ENCODE peak calls at places on chromosome 3, in eight cellular contexts. One of them, this sample, is unnamed.

GRCh38 chr3:16604887-16605602 is at the start of gene DAZL:
- DNase-seq in AG04449: no peak
- DNase-seq in astrocyte: no peak
- DNase-seq in NB4: no peak
- DNase-seq in AG09319: no peak
- DNase-seq in fibroblast of mammary gland: no peak
- DNase-seq in neural progenitor cell: no peak
- DNase-seq in CD8-positive, alpha-beta T cell: no peak
- DNase-seq in this sample: no peak

GRCh38 chr3:33980252-33980651 is 181.8 kb downstream of the PDCD6IP start:
- DNase-seq in AG04449: peak
- DNase-seq in astrocyte: peak
- DNase-seq in NB4: no peak
- DNase-seq in AG09319: no peak
- DNase-seq in fibroblast of mammary gland: peak
- DNase-seq in neural progenitor cell: peak
- DNase-seq in CD8-positive, alpha-beta T cell: no peak
- DNase-seq in this sample: peak

GRCh38 chr3:186400677-186401076 is 38.6 kb upstream of the DGKG start:
- DNase-seq in AG04449: no peak
- DNase-seq in astrocyte: no peak
- DNase-seq in NB4: no peak
- DNase-seq in AG09319: no peak
- DNase-seq in fibroblast of mammary gland: peak
- DNase-seq in neural progenitor cell: no peak
- DNase-seq in CD8-positive, alpha-beta T cell: no peak
- DNase-seq in this sample: no peak

GRCh38 chr3:47421741-47422649 is 41.2 kb downstream of the PTPN23 start:
- DNase-seq in AG04449: no peak
- DNase-seq in astrocyte: peak
- DNase-seq in NB4: peak
- DNase-seq in AG09319: no peak
- DNase-seq in fibroblast of mammary gland: peak
- DNase-seq in neural progenitor cell: no peak
- DNase-seq in CD8-positive, alpha-beta T cell: no peak
- DNase-seq in this sample: peak

GRCh38 chr3:3137526-3137925 is 10.8 kb downstream of the TRNT1 start:
- DNase-seq in AG04449: no peak
- DNase-seq in astrocyte: no peak
- DNase-seq in NB4: no peak
- DNase-seq in AG09319: no peak
- DNase-seq in fibroblast of mammary gland: no peak
- DNase-seq in neural progenitor cell: no peak
- DNase-seq in CD8-positive, alpha-beta T cell: no peak
- DNase-seq in this sample: no peak

GRCh38 chr3:106068795-106069194 is 200.0 kb upstream of the CBLB start:
- DNase-seq in AG04449: no peak
- DNase-seq in astrocyte: no peak
- DNase-seq in NB4: no peak
- DNase-seq in AG09319: peak
- DNase-seq in fibroblast of mammary gland: peak
- DNase-seq in neural progenitor cell: no peak
- DNase-seq in CD8-positive, alpha-beta T cell: no peak
- DNase-seq in this sample: peak

GRCh38 chr3:191499307-191500125 is 38.6 kb downstream of the PYDC2 start:
- DNase-seq in AG04449: no peak
- DNase-seq in astrocyte: peak
- DNase-seq in NB4: peak
- DNase-seq in AG09319: no peak
- DNase-seq in fibroblast of mammary gland: peak
- DNase-seq in neural progenitor cell: peak
- DNase-seq in CD8-positive, alpha-beta T cell: no peak
- DNase-seq in this sample: peak

GRCh38 chr3:97763586-97764148 is 891 bp upstream of the ARL6 start:
- DNase-seq in AG04449: no peak
- DNase-seq in astrocyte: no peak
- DNase-seq in NB4: peak
- DNase-seq in AG09319: no peak
- DNase-seq in fibroblast of mammary gland: no peak
- DNase-seq in neural progenitor cell: peak
- DNase-seq in CD8-positive, alpha-beta T cell: no peak
- DNase-seq in this sample: no peak

GRCh38 chr3:135141092-135141491 is 346.0 kb downstream of the EPHB1 start:
- DNase-seq in AG04449: no peak
- DNase-seq in astrocyte: no peak
- DNase-seq in NB4: no peak
- DNase-seq in AG09319: no peak
- DNase-seq in fibroblast of mammary gland: no peak
- DNase-seq in neural progenitor cell: no peak
- DNase-seq in CD8-positive, alpha-beta T cell: no peak
- DNase-seq in this sample: no peak

GRCh38 chr3:120244834-120245225 is 40.2 kb downstream of the GPR156 start:
- DNase-seq in AG04449: no peak
- DNase-seq in astrocyte: no peak
- DNase-seq in NB4: no peak
- DNase-seq in AG09319: no peak
- DNase-seq in fibroblast of mammary gland: no peak
- DNase-seq in neural progenitor cell: peak
- DNase-seq in CD8-positive, alpha-beta T cell: no peak
- DNase-seq in this sample: peak

GRCh38 chr3:154040283-154040682 is 80.9 kb upstream of the ARHGEF26 start:
- DNase-seq in AG04449: no peak
- DNase-seq in astrocyte: no peak
- DNase-seq in NB4: peak
- DNase-seq in AG09319: no peak
- DNase-seq in fibroblast of mammary gland: peak
- DNase-seq in neural progenitor cell: no peak
- DNase-seq in CD8-positive, alpha-beta T cell: no peak
- DNase-seq in this sample: peak
- TF ChIP-seq CTCF in AG04449: peak
- TF ChIP-seq CTCF in astrocyte: peak
- TF ChIP-seq CTCF in NB4: peak
- TF ChIP-seq CTCF in AG09319: peak
- TF ChIP-seq CTCF in fibroblast of mammary gland: peak
- TF ChIP-seq CTCF in neural progenitor cell: peak
- TF ChIP-seq CTCF in CD8-positive, alpha-beta T cell: no peak
- TF ChIP-seq CTCF in this sample: peak

GRCh38 chr3:144488927-144489326 is 517.3 kb downstream of the DIPK2A start:
- DNase-seq in AG04449: no peak
- DNase-seq in astrocyte: no peak
- DNase-seq in NB4: no peak
- DNase-seq in AG09319: no peak
- DNase-seq in fibroblast of mammary gland: no peak
- DNase-seq in neural progenitor cell: no peak
- DNase-seq in CD8-positive, alpha-beta T cell: no peak
- DNase-seq in this sample: no peak
- TF ChIP-seq CTCF in AG04449: no peak
- TF ChIP-seq CTCF in astrocyte: no peak
- TF ChIP-seq CTCF in NB4: no peak
- TF ChIP-seq CTCF in AG09319: no peak
- TF ChIP-seq CTCF in fibroblast of mammary gland: no peak
- TF ChIP-seq CTCF in neural progenitor cell: no peak
- TF ChIP-seq CTCF in CD8-positive, alpha-beta T cell: no peak
- TF ChIP-seq CTCF in this sample: no peak

GRCh38 chr3:41716391-41716910 is 245.5 kb downstream of the ULK4 start:
- DNase-seq in AG04449: no peak
- DNase-seq in astrocyte: peak
- DNase-seq in NB4: no peak
- DNase-seq in AG09319: no peak
- DNase-seq in fibroblast of mammary gland: peak
- DNase-seq in neural progenitor cell: no peak
- DNase-seq in CD8-positive, alpha-beta T cell: no peak
- DNase-seq in this sample: peak
- TF ChIP-seq CTCF in AG04449: peak
- TF ChIP-seq CTCF in astrocyte: peak
- TF ChIP-seq CTCF in NB4: no peak
- TF ChIP-seq CTCF in AG09319: peak
- TF ChIP-seq CTCF in fibroblast of mammary gland: peak
- TF ChIP-seq CTCF in neural progenitor cell: no peak
- TF ChIP-seq CTCF in CD8-positive, alpha-beta T cell: no peak
- TF ChIP-seq CTCF in this sample: peak

GRCh38 chr3:27097171-27097570 is 272.0 kb downstream of the NEK10 start:
- DNase-seq in AG04449: no peak
- DNase-seq in astrocyte: no peak
- DNase-seq in NB4: no peak
- DNase-seq in AG09319: no peak
- DNase-seq in fibroblast of mammary gland: no peak
- DNase-seq in neural progenitor cell: no peak
- DNase-seq in CD8-positive, alpha-beta T cell: no peak
- DNase-seq in this sample: no peak
- TF ChIP-seq CTCF in AG04449: no peak
- TF ChIP-seq CTCF in astrocyte: no peak
- TF ChIP-seq CTCF in NB4: no peak
- TF ChIP-seq CTCF in AG09319: no peak
- TF ChIP-seq CTCF in fibroblast of mammary gland: no peak
- TF ChIP-seq CTCF in neural progenitor cell: no peak
- TF ChIP-seq CTCF in CD8-positive, alpha-beta T cell: no peak
- TF ChIP-seq CTCF in this sample: no peak

GRCh38 chr3:57826286-57826951 is 70.3 kb downstream of the SLMAP start:
- DNase-seq in AG04449: no peak
- DNase-seq in astrocyte: no peak
- DNase-seq in NB4: peak
- DNase-seq in AG09319: peak
- DNase-seq in fibroblast of mammary gland: peak
- DNase-seq in neural progenitor cell: no peak
- DNase-seq in CD8-positive, alpha-beta T cell: no peak
- DNase-seq in this sample: peak
- TF ChIP-seq CTCF in AG04449: no peak
- TF ChIP-seq CTCF in astrocyte: no peak
- TF ChIP-seq CTCF in NB4: no peak
- TF ChIP-seq CTCF in AG09319: peak
- TF ChIP-seq CTCF in fibroblast of mammary gland: peak
- TF ChIP-seq CTCF in neural progenitor cell: no peak
- TF ChIP-seq CTCF in CD8-positive, alpha-beta T cell: no peak
- TF ChIP-seq CTCF in this sample: peak

GRCh38 chr3:52051444-52051843 is 4.9 kb downstream of the DUSP7 start:
- DNase-seq in AG04449: no peak
- DNase-seq in astrocyte: no peak
- DNase-seq in NB4: no peak
- DNase-seq in AG09319: no peak
- DNase-seq in fibroblast of mammary gland: no peak
- DNase-seq in neural progenitor cell: no peak
- DNase-seq in CD8-positive, alpha-beta T cell: no peak
- DNase-seq in this sample: no peak

GRCh38 chr3:52050571-52050970 is 5.8 kb downstream of the DUSP7 start:
- DNase-seq in AG04449: no peak
- DNase-seq in astrocyte: no peak
- DNase-seq in NB4: no peak
- DNase-seq in AG09319: no peak
- DNase-seq in fibroblast of mammary gland: no peak
- DNase-seq in neural progenitor cell: no peak
- DNase-seq in CD8-positive, alpha-beta T cell: no peak
- DNase-seq in this sample: no peak

GRCh38 chr3:52054689-52055511 is 1.5 kb downstream of the DUSP7 start:
- DNase-seq in AG04449: no peak
- DNase-seq in astrocyte: no peak
- DNase-seq in NB4: peak
- DNase-seq in AG09319: no peak
- DNase-seq in fibroblast of mammary gland: no peak
- DNase-seq in neural progenitor cell: peak
- DNase-seq in CD8-positive, alpha-beta T cell: peak
- DNase-seq in this sample: no peak

GRCh38 chr3:52053307-52054304 is 2.8 kb downstream of the DUSP7 start:
- DNase-seq in AG04449: no peak
- DNase-seq in astrocyte: no peak
- DNase-seq in NB4: peak
- DNase-seq in AG09319: no peak
- DNase-seq in fibroblast of mammary gland: peak
- DNase-seq in neural progenitor cell: peak
- DNase-seq in CD8-positive, alpha-beta T cell: peak
- DNase-seq in this sample: peak

GRCh38 chr3:52052831-52053306 is 3.5 kb downstream of the DUSP7 start:
- DNase-seq in AG04449: no peak
- DNase-seq in astrocyte: peak
- DNase-seq in NB4: peak
- DNase-seq in AG09319: peak
- DNase-seq in fibroblast of mammary gland: peak
- DNase-seq in neural progenitor cell: peak
- DNase-seq in CD8-positive, alpha-beta T cell: peak
- DNase-seq in this sample: peak
- TF ChIP-seq CTCF in AG04449: peak
- TF ChIP-seq CTCF in astrocyte: peak
- TF ChIP-seq CTCF in NB4: peak
- TF ChIP-seq CTCF in AG09319: peak
- TF ChIP-seq CTCF in fibroblast of mammary gland: peak
- TF ChIP-seq CTCF in neural progenitor cell: peak
- TF ChIP-seq CTCF in CD8-positive, alpha-beta T cell: no peak
- TF ChIP-seq CTCF in this sample: peak

GRCh38 chr3:23720885-23721284 is 84.9 kb upstream of the UBE2E1 start:
- DNase-seq in AG04449: no peak
- DNase-seq in astrocyte: no peak
- DNase-seq in NB4: no peak
- DNase-seq in AG09319: no peak
- DNase-seq in fibroblast of mammary gland: peak
- DNase-seq in neural progenitor cell: no peak
- DNase-seq in CD8-positive, alpha-beta T cell: no peak
- DNase-seq in this sample: no peak

GRCh38 chr3:23723930-23724329 is 81.8 kb upstream of the UBE2E1 start:
- DNase-seq in AG04449: no peak
- DNase-seq in astrocyte: no peak
- DNase-seq in NB4: peak
- DNase-seq in AG09319: no peak
- DNase-seq in fibroblast of mammary gland: no peak
- DNase-seq in neural progenitor cell: no peak
- DNase-seq in CD8-positive, alpha-beta T cell: no peak
- DNase-seq in this sample: no peak

GRCh38 chr3:23723153-23723552 is 82.6 kb upstream of the UBE2E1 start:
- DNase-seq in AG04449: no peak
- DNase-seq in astrocyte: no peak
- DNase-seq in NB4: no peak
- DNase-seq in AG09319: no peak
- DNase-seq in fibroblast of mammary gland: no peak
- DNase-seq in neural progenitor cell: no peak
- DNase-seq in CD8-positive, alpha-beta T cell: no peak
- DNase-seq in this sample: no peak

DNA sequence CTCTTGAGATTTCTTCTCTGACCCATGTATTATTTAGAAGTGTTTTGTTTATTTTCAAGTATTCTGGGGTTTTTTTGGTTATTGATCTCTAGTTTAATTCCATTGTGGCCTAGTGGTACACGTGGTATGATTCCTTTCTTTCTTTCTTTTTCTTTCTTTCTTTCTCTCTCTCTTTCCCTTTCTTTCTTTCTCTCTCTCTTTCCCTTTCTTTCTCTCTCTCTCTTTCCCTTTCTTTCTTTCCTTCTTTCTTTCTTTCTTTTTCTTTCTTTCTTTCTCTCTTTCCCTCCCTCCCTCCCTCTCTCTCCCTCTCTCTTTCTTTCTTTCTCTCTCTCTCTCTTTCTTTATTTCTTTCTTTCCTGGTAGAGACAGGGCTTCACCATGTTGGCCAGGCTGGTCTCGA is 85.7 kb upstream of the UBE2E1 start:
- DNase-seq in AG04449: no peak
- DNase-seq in astrocyte: no peak
- DNase-seq in NB4: no peak
- DNase-seq in AG09319: no peak
- DNase-seq in fibroblast of mammary gland: no peak
- DNase-seq in neural progenitor cell: no peak
- DNase-seq in CD8-positive, alpha-beta T cell: no peak
- DNase-seq in this sample: no peak
- TF ChIP-seq CTCF in AG04449: no peak
- TF ChIP-seq CTCF in astrocyte: no peak
- TF ChIP-seq CTCF in NB4: no peak
- TF ChIP-seq CTCF in AG09319: no peak
- TF ChIP-seq CTCF in fibroblast of mammary gland: no peak
- TF ChIP-seq CTCF in neural progenitor cell: no peak
- TF ChIP-seq CTCF in CD8-positive, alpha-beta T cell: no peak
- TF ChIP-seq CTCF in this sample: no peak

GRCh38 chr3:84510007-84510406 is 448.8 kb upstream of the CADM2 start:
- DNase-seq in AG04449: no peak
- DNase-seq in astrocyte: no peak
- DNase-seq in NB4: no peak
- DNase-seq in AG09319: no peak
- DNase-seq in fibroblast of mammary gland: no peak
- DNase-seq in neural progenitor cell: no peak
- DNase-seq in CD8-positive, alpha-beta T cell: no peak
- DNase-seq in this sample: no peak
- TF ChIP-seq CTCF in AG04449: no peak
- TF ChIP-seq CTCF in astrocyte: no peak
- TF ChIP-seq CTCF in NB4: no peak
- TF ChIP-seq CTCF in AG09319: no peak
- TF ChIP-seq CTCF in fibroblast of mammary gland: no peak
- TF ChIP-seq CTCF in neural progenitor cell: no peak
- TF ChIP-seq CTCF in CD8-positive, alpha-beta T cell: no peak
- TF ChIP-seq CTCF in this sample: no peak